ENCODE peak calls at places on chromosomes 6 and 20, in six cellular contexts. Y is lower lobe of right lung, T is adipocyte, A is IMR-90, Z is pancreas, W is heart left ventricle. N is an unnamed sample.

GRCh38 chr6:56802570-56802969 is 152.3 kb upstream of the BEND6 start:
- DNase-seq in Y (no peak), T (peak; percentile 60), A (peak; percentile 69), Z (no peak), W (no peak), N (no peak)

GRCh38 chr20:32052792-32053362 is 835 bp downstream of the HCK start:
- DNase-seq in Y (peak; percentile 90), T (no peak), A (no peak), Z (no peak), W (peak; percentile 74), N (no peak)

GRCh38 chr6:146087386-146087785 is 58.5 kb downstream of the GRM1 start:
- DNase-seq in Y (no peak), T (no peak), A (no peak), Z (no peak), W (no peak), N (no peak)

GRCh38 chr20:42775037-42775436 is 414.7 kb downstream of the PTPRT start:
- DNase-seq in Y (no peak), T (no peak), A (no peak), Z (no peak), W (no peak), N (no peak)

GRCh38 chr6:142350309-142350708 is 48.5 kb downstream of the ADGRG6 start:
- DNase-seq in Y (no peak), T (no peak), A (no peak), Z (no peak), W (no peak), N (no peak)

GRCh38 chr20:35618372-35619131 is 2.9 kb downstream of the SPAG4 start:
- DNase-seq in Y (peak; percentile 55), T (peak; percentile 44), A (peak; percentile 23), Z (peak; percentile 42), W (no peak), N (no peak)

GRCh38 chr6:153003294-153003645 is 761 bp upstream of the MTRF1L start:
- DNase-seq in Y (no peak), T (no peak), A (peak; percentile 20), Z (no peak), W (no peak), N (peak; percentile 12)

GRCh38 chr20:20892328-20892727 is 179.9 kb upstream of the RALGAPA2 start:
- DNase-seq in Y (no peak), T (no peak), A (no peak), Z (no peak), W (no peak), N (no peak)

GRCh38 chr6:93021235-93021909 is 398.0 kb downstream of the EPHA7 start:
- DNase-seq in Y (no peak), T (no peak), A (no peak), Z (no peak), W (no peak), N (no peak)

GRCh38 chr6:16766043-16766521 is 4.8 kb upstream of the ATXN1 start:
- DNase-seq in Y (no peak), T (peak; percentile 94), A (peak; percentile 92), Z (no peak), W (no peak), N (no peak)

GRCh38 chr20:5991623-5992441 is 41.4 kb downstream of the MCM8 start:
- DNase-seq in Y (no peak), T (peak; percentile 29), A (peak; percentile 61), Z (no peak), W (no peak), N (no peak)

GRCh38 chr6:33080127-33081089 is 4.6 kb downstream of the HLA-DPB1 start:
- DNase-seq in Y (peak; percentile 74), T (peak; percentile 48), A (peak; percentile 48), Z (peak; percentile 52), W (peak; percentile 82), N (no peak)

GRCh38 chr6:41519748-41520699 is 26.2 kb upstream of the FOXP4 start:
- DNase-seq in Y (peak; percentile 65), T (no peak), A (no peak), Z (no peak), W (no peak), N (no peak)

GRCh38 chr6:104829183-104829958 is 30.3 kb downstream of the HACE1 start:
- DNase-seq in Y (no peak), T (no peak), A (no peak), Z (no peak), W (no peak), N (no peak)

GRCh38 chr20:33172781-33173180 is 4.8 kb downstream of the BPIFA2 start:
- DNase-seq in Y (no peak), T (no peak), A (no peak), Z (no peak), W (no peak), N (no peak)

GRCh38 chr20:35663813-35664543 is 722 bp downstream of the CPNE1 start:
- DNase-seq in Y (peak; percentile 56), T (peak; percentile 53), A (peak; percentile 6), Z (peak; percentile 35), W (peak; percentile 25), N (peak; percentile 70)

GRCh38 chr20:41524980-41525613 is 93.1 kb downstream of the CHD6 start:
- DNase-seq in Y (peak; percentile 78), T (peak; percentile 54), A (peak; percentile 58), Z (peak; percentile 76), W (peak; percentile 84), N (no peak)

GRCh38 chr6:119612176-119612870 is 262.8 kb upstream of the MAN1A1 start:
- DNase-seq in Y (no peak), T (peak; percentile 11), A (peak; percentile 8), Z (no peak), W (no peak), N (no peak)

GRCh38 chr6:21402368-21402767 is 191.2 kb upstream of the SOX4 start:
- DNase-seq in Y (no peak), T (peak; percentile 62), A (peak; percentile 27), Z (no peak), W (no peak), N (peak; percentile 22)

GRCh38 chr6:73606428-73606827 is 47.4 kb downstream of the SLC17A5 start:
- DNase-seq in Y (no peak), T (no peak), A (no peak), Z (no peak), W (no peak), N (no peak)

GRCh38 chr6:89475106-89475505 is 42.2 kb downstream of the ANKRD6 start:
- DNase-seq in Y (no peak), T (peak; percentile 39), A (no peak), Z (no peak), W (no peak), N (no peak)

GRCh38 chr6:2158596-2159271 is 86.7 kb downstream of the GMDS start:
- DNase-seq in Y (no peak), T (peak; percentile 38), A (peak; percentile 12), Z (no peak), W (no peak), N (no peak)

GRCh38 chr6:118387921-118388701 is 160.0 kb upstream of the PLN start:
- DNase-seq in Y (no peak), T (peak; percentile 73), A (peak; percentile 96), Z (no peak), W (no peak), N (no peak)

GRCh38 chr6:153104220-153104619 is 26.9 kb downstream of the RGS17 start:
- DNase-seq in Y (no peak), T (no peak), A (no peak), Z (no peak), W (no peak), N (no peak)

GRCh38 chr6:67210450-67210849 is 1424.6 kb upstream of the ADGRB3 start:
- DNase-seq in Y (no peak), T (peak; percentile 11), A (no peak), Z (no peak), W (no peak), N (no peak)

GRCh38 chr20:6665621-6666345 is 101.7 kb upstream of the BMP2 start:
- DNase-seq in Y (no peak), T (no peak), A (no peak), Z (no peak), W (no peak), N (no peak)

GRCh38 chr6:12001004-12001705 is 11.0 kb upstream of the HIVEP1 start:
- DNase-seq in Y (no peak), T (peak; percentile 9), A (no peak), Z (no peak), W (no peak), N (no peak)

GRCh38 chr6:34517461-34517868 is 38.7 kb downstream of the SPDEF start:
- DNase-seq in Y (peak; percentile 20), T (no peak), A (no peak), Z (no peak), W (no peak), N (no peak)

GRCh38 chr6:399785-400517 is 8.4 kb downstream of the IRF4 start:
- DNase-seq in Y (no peak), T (no peak), A (no peak), Z (no peak), W (no peak), N (peak; percentile 66)

GRCh38 chr6:48766349-48766748 is 655.4 kb upstream of the PTCHD4 start:
- DNase-seq in Y (no peak), T (peak; percentile 69), A (peak; percentile 79), Z (no peak), W (no peak), N (no peak)

GRCh38 chr6:16514249-16514648 is 247.0 kb downstream of the ATXN1 start:
- DNase-seq in Y (no peak), T (peak; percentile 67), A (peak; percentile 76), Z (no peak), W (no peak), N (no peak)

GRCh38 chr20:38125157-38126056 is 39.7 kb downstream of the TGM2 start:
- DNase-seq in Y (peak; percentile 74), T (no peak), A (peak; percentile 58), Z (peak; percentile 85), W (peak; percentile 76), N (no peak)
- H3K4me1 ChIP-seq in Y (peaks cover 41% of the 10 kb centered on the region), T (peaks cover 14% of the 10 kb centered on the region), A (peaks cover 32% of the 10 kb centered on the region), Z (peaks cover 32% of the 10 kb centered on the region), W (peaks cover 50% of the 10 kb centered on the region), N (no peaks in the 10 kb centered on the region)

DNA sequence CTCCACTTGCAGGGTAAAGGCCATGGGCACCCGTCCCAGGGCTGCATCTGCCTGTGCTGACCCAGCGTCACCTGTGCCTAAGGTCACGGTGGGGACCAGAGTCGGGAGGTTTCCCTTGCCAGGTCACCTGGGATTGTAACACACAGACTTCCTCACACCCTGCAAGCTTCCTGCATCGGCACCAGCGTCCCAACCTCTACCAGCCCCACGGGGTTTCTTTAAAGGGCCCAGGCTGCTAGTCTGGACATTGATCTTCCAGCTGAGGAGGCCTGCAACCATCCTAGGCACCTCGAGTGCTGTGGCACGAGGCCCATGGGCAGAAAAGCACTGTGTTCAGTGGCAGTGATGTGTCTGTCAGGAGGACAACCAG is 12.6 kb downstream of the ACSS1 start:
- DNase-seq in Y (peak; percentile 24), T (no peak), A (no peak), Z (no peak), W (no peak), N (no peak)
- H3K4me1 ChIP-seq in Y (peaks cover 75% of the 10 kb centered on the region), T (peaks cover 21% of the 10 kb centered on the region), A (no peaks in the 10 kb centered on the region), Z (peaks cover 59% of the 10 kb centered on the region), W (peaks cover 98% of the 10 kb centered on the region), N (peaks cover 25% of the 10 kb centered on the region)

GRCh38 chr6:5423251-5423650 is 161.9 kb downstream of the FARS2 start:
- DNase-seq in Y (no peak), T (no peak), A (no peak), Z (no peak), W (no peak), N (no peak)
- H3K4me1 ChIP-seq in Y (no peaks in the 10 kb centered on the region), T (peaks cover 4% of the 10 kb centered on the region), A (peaks cover 5% of the 10 kb centered on the region), Z (no peaks in the 10 kb centered on the region), W (no peaks in the 10 kb centered on the region), N (no peaks in the 10 kb centered on the region)

DNA sequence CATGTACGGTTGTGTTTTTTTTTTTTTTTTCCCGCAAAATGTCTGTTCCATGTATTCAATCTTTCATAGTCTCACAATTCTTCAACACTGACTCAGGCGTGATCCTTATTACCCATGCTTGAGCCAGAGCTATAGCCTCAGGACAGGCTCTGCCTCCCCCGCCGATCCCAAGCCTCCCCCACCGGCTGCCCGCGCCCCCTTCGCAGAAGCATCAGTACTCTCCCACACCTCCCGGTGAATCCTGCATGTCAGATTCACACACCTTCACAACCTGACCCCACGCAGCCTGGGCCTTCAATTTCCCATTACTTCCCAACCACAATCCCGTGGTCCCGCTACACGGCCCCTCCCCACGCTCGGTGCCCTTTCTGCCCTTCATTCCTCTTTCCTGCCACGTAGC is 401.5 kb upstream of the JARID2 start:
- DNase-seq in Y (no peak), T (no peak), A (no peak), Z (no peak), W (no peak), N (no peak)
- H3K4me1 ChIP-seq in Y (peaks cover 6% of the 10 kb centered on the region), T (peaks cover 10% of the 10 kb centered on the region), A (peaks cover 7% of the 10 kb centered on the region), Z (no peaks in the 10 kb centered on the region), W (no peaks in the 10 kb centered on the region), N (no peaks in the 10 kb centered on the region)